ENCODE peak calls at places on chromosomes 13 and 19, in nine cellular contexts. H is fibroblast of lung; S is GM04503; O is activated naive CD8-positive, alpha-beta T cell treated with anti-CD3 and anti-CD28 coated beads, Interleukin-2, amount 50 U/mL, for 24 hours; Y is caudate nucleus; F is H9; I is AG10803; T is NCI-H526; X is activated T-helper 1 cell treated with Interleukin-2 at 50 U/mL for 16 hours. J is an unnamed sample.

GRCh38 chr13:51978836-51979556 is 32.3 kb downstream of the ATP7B start:
- DNase-seq in Y (no peak), H (no peak), X (no peak), I (no peak), S (no peak), F (no peak), O (no peak), T (no peak), J (no peak)

GRCh38 chr13:45615501-45616101 is at the start of gene ERICH6B:
- DNase-seq in Y (peak), S (no peak), I (no peak), H (peak), O (peak), T (peak), X (no peak), F (peak), J (no peak)

GRCh38 chr13:50025446-50025845 is 10.2 kb downstream of the KCNRG start:
- DNase-seq in I (peak), Y (no peak), T (no peak), F (no peak), X (no peak), S (no peak), H (peak), O (no peak), J (peak)

GRCh38 chr19:20969498-20969897 is 46.4 kb downstream of the ZNF85 start:
- DNase-seq in T (no peak), Y (no peak), O (no peak), S (no peak), F (no peak), X (no peak), I (no peak), H (no peak), J (peak)

GRCh38 chr19:6743714-6744380 is 4.4 kb downstream of the TRIP10 start:
- DNase-seq in O (no peak), S (no peak), F (no peak), I (no peak), H (no peak), T (no peak), X (no peak), Y (no peak), J (no peak)

GRCh38 chr19:48689438-48689837 is 6.3 kb upstream of the FUT2 start:
- DNase-seq in Y (no peak), T (no peak), X (no peak), S (no peak), F (no peak), H (no peak), I (no peak), O (no peak), J (no peak)

GRCh38 chr13:101398191-101398590 is 18.1 kb downstream of the NALCN start:
- DNase-seq in T (no peak), H (peak), F (no peak), I (peak), X (no peak), O (no peak), S (no peak), Y (no peak), J (no peak)

GRCh38 chr19:45234089-45234869 is 10.9 kb downstream of the EXOC3L2 start:
- DNase-seq in H (no peak), I (no peak), Y (no peak), S (no peak), O (no peak), X (no peak), F (peak), T (no peak), J (no peak)

GRCh38 chr13:98571955-98572662 is 4.8 kb downstream of the STK24 start:
- DNase-seq in O (no peak), Y (no peak), F (no peak), H (peak), T (no peak), I (peak), X (no peak), S (peak), J (no peak)

GRCh38 chr13:44373601-44374347 is at the start of gene SERP2:
- DNase-seq in F (peak), O (peak), T (no peak), S (no peak), I (peak), X (no peak), H (peak), Y (peak), J (no peak)

GRCh38 chr19:43306097-43306496 is 36.8 kb upstream of the PSG9 start:
- DNase-seq in I (peak), F (no peak), S (no peak), H (no peak), X (no peak), O (no peak), T (no peak), Y (no peak), J (no peak)

GRCh38 chr13:113864303-113864890 is 521 bp upstream of the GAS6 start:
- DNase-seq in Y (no peak), X (no peak), S (no peak), I (peak), T (no peak), O (no peak), H (no peak), F (no peak), J (no peak)

GRCh38 chr13:102948006-102948405 is 102.2 kb downstream of the ERCC5 start:
- DNase-seq in S (no peak), T (peak), H (peak), F (no peak), Y (peak), I (no peak), O (no peak), X (no peak), J (peak)